ENCODE peak calls at places on chromosomes 12 and 14, in five cellular contexts. One of them, this sample, is unnamed.

GRCh38 chr14:53108292-53108937 is 44.7 kb downstream of the DDHD1 start:
- DNase-seq in MM.1S: no peak
- DNase-seq in OCI-LY7: peak
- DNase-seq in lower lobe of right lung: no peak
- DNase-seq in HL-60: no peak
- DNase-seq in this sample: peak

GRCh38 chr12:113475451-113476085 is 3.9 kb upstream of the LHX5 start:
- DNase-seq in MM.1S: no peak
- DNase-seq in OCI-LY7: no peak
- DNase-seq in lower lobe of right lung: no peak
- DNase-seq in HL-60: no peak
- DNase-seq in this sample: no peak

GRCh38 chr14:89422181-89422951 is 5.3 kb upstream of the FOXN3 start:
- DNase-seq in MM.1S: no peak
- DNase-seq in OCI-LY7: no peak
- DNase-seq in lower lobe of right lung: no peak
- DNase-seq in HL-60: no peak
- DNase-seq in this sample: no peak

GRCh38 chr12:108616941-108617858 is 16.5 kb downstream of the SELPLG start:
- DNase-seq in MM.1S: peak
- DNase-seq in OCI-LY7: peak
- DNase-seq in lower lobe of right lung: peak
- DNase-seq in HL-60: peak
- DNase-seq in this sample: peak

GRCh38 chr14:69996197-69996596 is 117.0 kb downstream of the SMOC1 start:
- DNase-seq in MM.1S: no peak
- DNase-seq in OCI-LY7: no peak
- DNase-seq in lower lobe of right lung: no peak
- DNase-seq in HL-60: no peak
- DNase-seq in this sample: no peak

GRCh38 chr14:20628063-20628854 is 13.2 kb downstream of the OR6S1 start:
- DNase-seq in MM.1S: no peak
- DNase-seq in OCI-LY7: no peak
- DNase-seq in lower lobe of right lung: no peak
- DNase-seq in HL-60: no peak
- DNase-seq in this sample: no peak

GRCh38 chr12:113005759-113006158 is 27.4 kb downstream of the OAS2 start:
- DNase-seq in MM.1S: no peak
- DNase-seq in OCI-LY7: peak
- DNase-seq in lower lobe of right lung: no peak
- DNase-seq in HL-60: no peak
- DNase-seq in this sample: no peak

GRCh38 chr14:57189070-57189469 is 79.6 kb downstream of the EXOC5 start:
- DNase-seq in MM.1S: no peak
- DNase-seq in OCI-LY7: no peak
- DNase-seq in lower lobe of right lung: no peak
- DNase-seq in HL-60: no peak
- DNase-seq in this sample: peak

GRCh38 chr12:122969657-122970056 is 3.4 kb upstream of the ABCB9 start:
- DNase-seq in MM.1S: no peak
- DNase-seq in OCI-LY7: no peak
- DNase-seq in lower lobe of right lung: no peak
- DNase-seq in HL-60: no peak
- DNase-seq in this sample: no peak

GRCh38 chr12:116332705-116333380 is 55.4 kb upstream of the MED13L start:
- DNase-seq in MM.1S: no peak
- DNase-seq in OCI-LY7: no peak
- DNase-seq in lower lobe of right lung: no peak
- DNase-seq in HL-60: no peak
- DNase-seq in this sample: no peak
- H3K4me3 ChIP-seq in MM.1S: no peak
- H3K4me3 ChIP-seq in OCI-LY7: no peak
- H3K4me3 ChIP-seq in lower lobe of right lung: no peak
- H3K4me3 ChIP-seq in HL-60: no peak
- H3K4me3 ChIP-seq in this sample: no peak

GRCh38 chr12:106769078-106769477 is 5.4 kb upstream of the RIC8B start:
- DNase-seq in MM.1S: no peak
- DNase-seq in OCI-LY7: no peak
- DNase-seq in lower lobe of right lung: no peak
- DNase-seq in HL-60: no peak
- DNase-seq in this sample: no peak
- H3K4me3 ChIP-seq in MM.1S: no peak
- H3K4me3 ChIP-seq in OCI-LY7: no peak
- H3K4me3 ChIP-seq in lower lobe of right lung: no peak
- H3K4me3 ChIP-seq in HL-60: no peak
- H3K4me3 ChIP-seq in this sample: no peak

DNA sequence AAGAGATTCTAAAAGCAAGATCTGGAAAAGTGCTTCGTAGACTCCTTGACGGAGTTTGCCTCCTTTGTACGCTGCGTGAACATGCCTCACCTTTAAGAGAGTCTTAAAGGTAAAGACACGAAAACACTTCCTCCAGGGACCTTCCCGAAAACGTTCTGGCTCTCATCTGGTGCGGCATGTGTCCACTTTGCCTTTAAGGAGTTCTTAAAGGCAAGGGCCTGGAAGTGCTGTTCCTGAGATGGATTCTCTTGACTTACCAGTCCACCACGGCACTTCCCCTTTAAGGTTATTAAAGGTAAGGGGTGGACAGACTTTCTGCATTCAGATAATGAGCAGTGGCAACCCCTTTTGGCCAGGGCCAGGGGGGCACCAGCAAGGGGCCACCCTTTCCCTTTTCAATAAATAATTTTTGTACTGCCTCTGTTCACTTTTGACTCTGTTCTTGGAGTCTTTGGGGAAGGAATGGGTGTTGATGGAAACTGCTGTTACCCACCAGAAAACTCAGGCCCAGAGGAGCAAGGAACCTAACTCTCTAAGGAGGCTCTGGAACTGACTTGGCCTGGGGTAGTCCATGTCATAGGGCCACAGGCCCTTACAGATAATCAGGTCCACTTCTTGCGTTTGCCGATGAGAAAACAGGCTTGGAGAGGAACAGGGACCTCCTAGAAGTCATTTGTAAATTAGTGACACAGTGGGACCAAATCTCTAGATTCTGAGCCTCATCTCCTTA is 4.4 kb downstream of the REM2 start:
- DNase-seq in MM.1S: peak
- DNase-seq in OCI-LY7: peak
- DNase-seq in lower lobe of right lung: no peak
- DNase-seq in HL-60: no peak
- DNase-seq in this sample: no peak
- H3K4me3 ChIP-seq in MM.1S: peak
- H3K4me3 ChIP-seq in OCI-LY7: peak
- H3K4me3 ChIP-seq in lower lobe of right lung: peak
- H3K4me3 ChIP-seq in HL-60: no peak
- H3K4me3 ChIP-seq in this sample: no peak

DNA sequence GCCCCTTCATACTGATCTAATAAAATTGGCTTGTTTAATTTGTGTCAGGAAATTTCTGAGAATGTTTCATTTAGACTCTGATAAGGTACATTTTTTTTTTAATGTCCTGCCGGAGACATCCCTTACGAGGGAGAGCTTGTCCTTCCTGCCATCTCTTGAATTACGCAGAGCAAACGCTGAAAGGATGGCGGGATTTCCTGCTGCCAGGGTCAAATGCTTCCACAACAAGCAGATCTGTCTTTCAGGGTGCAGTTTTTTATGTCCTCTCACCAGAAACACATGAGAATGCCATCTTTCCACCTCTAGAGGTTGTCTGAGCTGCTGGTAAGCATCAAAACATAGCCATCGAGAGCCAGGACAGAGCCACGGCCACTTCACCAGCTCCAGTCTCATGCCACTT is 126.8 kb upstream of the ARHGAP5 start:
- DNase-seq in MM.1S: no peak
- DNase-seq in OCI-LY7: no peak
- DNase-seq in lower lobe of right lung: no peak
- DNase-seq in HL-60: no peak
- DNase-seq in this sample: no peak
- H3K4me3 ChIP-seq in MM.1S: no peak
- H3K4me3 ChIP-seq in OCI-LY7: no peak
- H3K4me3 ChIP-seq in lower lobe of right lung: no peak
- H3K4me3 ChIP-seq in HL-60: no peak
- H3K4me3 ChIP-seq in this sample: no peak

GRCh38 chr12:55933158-55933798 is 2.3 kb downstream of the DGKA start:
- DNase-seq in MM.1S: no peak
- DNase-seq in OCI-LY7: no peak
- DNase-seq in lower lobe of right lung: no peak
- DNase-seq in HL-60: peak
- DNase-seq in this sample: no peak
- H3K4me3 ChIP-seq in MM.1S: no peak
- H3K4me3 ChIP-seq in OCI-LY7: peak
- H3K4me3 ChIP-seq in lower lobe of right lung: peak
- H3K4me3 ChIP-seq in HL-60: no peak
- H3K4me3 ChIP-seq in this sample: no peak

GRCh38 chr14:23005861-23006534 is 3.9 kb downstream of the C14orf93 start:
- DNase-seq in MM.1S: no peak
- DNase-seq in OCI-LY7: no peak
- DNase-seq in lower lobe of right lung: no peak
- DNase-seq in HL-60: no peak
- DNase-seq in this sample: no peak
- H3K4me3 ChIP-seq in MM.1S: peak
- H3K4me3 ChIP-seq in OCI-LY7: peak
- H3K4me3 ChIP-seq in lower lobe of right lung: peak
- H3K4me3 ChIP-seq in HL-60: peak
- H3K4me3 ChIP-seq in this sample: peak

DNA sequence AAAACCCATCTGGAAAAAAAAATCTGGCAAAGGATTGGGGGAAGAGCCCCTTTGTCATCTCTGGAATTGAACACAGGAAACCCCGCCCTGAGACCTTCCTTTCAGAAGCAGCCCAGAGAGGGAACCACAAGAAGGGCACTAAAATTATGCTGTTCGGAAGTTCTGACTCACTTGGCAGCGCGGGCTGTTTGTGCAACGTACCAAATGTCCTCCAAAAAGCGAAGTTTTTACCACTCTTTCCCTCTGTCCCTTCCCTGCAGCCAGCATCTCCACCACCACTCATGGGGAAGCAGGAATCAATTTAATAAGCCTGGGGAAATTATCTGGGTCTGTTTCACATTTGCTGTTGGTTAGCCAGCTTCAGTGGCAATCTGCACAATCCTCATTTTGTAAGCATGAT is 3.2 kb upstream of the SYNE3 start:
- DNase-seq in MM.1S: no peak
- DNase-seq in OCI-LY7: peak
- DNase-seq in lower lobe of right lung: peak
- DNase-seq in HL-60: peak
- DNase-seq in this sample: peak
- H3K4me3 ChIP-seq in MM.1S: no peak
- H3K4me3 ChIP-seq in OCI-LY7: peak
- H3K4me3 ChIP-seq in lower lobe of right lung: peak
- H3K4me3 ChIP-seq in HL-60: no peak
- H3K4me3 ChIP-seq in this sample: peak

GRCh38 chr12:8609061-8609570 is 3.5 kb downstream of the AICDA start:
- DNase-seq in MM.1S: no peak
- DNase-seq in OCI-LY7: peak
- DNase-seq in lower lobe of right lung: no peak
- DNase-seq in HL-60: peak
- DNase-seq in this sample: no peak
- H3K4me3 ChIP-seq in MM.1S: no peak
- H3K4me3 ChIP-seq in OCI-LY7: peak
- H3K4me3 ChIP-seq in lower lobe of right lung: no peak
- H3K4me3 ChIP-seq in HL-60: no peak
- H3K4me3 ChIP-seq in this sample: no peak

DNA sequence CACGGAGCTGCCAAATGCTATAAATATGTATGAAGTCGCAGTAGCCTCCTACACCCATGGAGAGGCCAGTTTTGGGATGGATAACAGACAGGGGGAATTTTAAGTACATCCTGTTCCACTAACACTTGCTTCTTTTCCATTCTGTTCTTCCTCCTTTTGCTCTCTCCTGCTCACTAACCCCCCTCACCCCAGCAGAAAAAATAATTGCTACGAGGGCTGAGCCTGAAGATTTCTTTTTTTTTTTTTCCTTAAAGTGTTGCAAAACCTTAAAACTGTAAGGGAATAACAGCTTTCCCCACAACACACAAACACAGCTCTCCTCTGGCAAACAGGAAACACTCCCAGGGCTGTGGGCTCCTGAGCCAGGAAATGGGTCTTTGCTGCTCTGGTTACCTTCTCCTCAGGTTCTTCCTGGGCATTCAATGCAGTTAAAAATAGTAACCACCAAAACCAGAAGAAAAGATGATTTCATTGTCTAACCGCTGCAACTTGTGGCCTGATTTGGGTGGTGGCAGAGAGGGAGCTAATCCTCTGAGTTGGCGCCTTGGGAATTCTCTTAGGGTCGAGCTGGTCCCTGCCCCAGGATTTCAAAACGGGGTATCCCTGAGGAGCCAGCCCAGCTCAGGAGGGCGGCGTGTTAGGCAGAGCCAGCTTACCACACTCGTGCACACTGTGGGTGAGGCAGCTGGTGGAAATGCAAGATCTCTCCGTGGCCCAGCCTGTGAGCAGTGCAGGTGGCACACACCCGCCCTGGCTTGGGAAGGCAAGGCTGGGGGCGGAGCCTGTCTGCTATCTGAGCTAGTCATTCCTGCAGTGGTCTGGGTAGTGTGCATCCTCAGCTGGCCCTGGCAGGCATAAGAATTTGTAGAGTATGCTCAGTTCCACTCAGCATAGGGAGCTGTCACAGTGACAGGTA is 17.1 kb upstream of the EMP1 start:
- DNase-seq in MM.1S: peak
- DNase-seq in OCI-LY7: no peak
- DNase-seq in lower lobe of right lung: peak
- DNase-seq in HL-60: peak
- DNase-seq in this sample: peak
- H3K4me3 ChIP-seq in MM.1S: peak
- H3K4me3 ChIP-seq in OCI-LY7: no peak
- H3K4me3 ChIP-seq in lower lobe of right lung: peak
- H3K4me3 ChIP-seq in HL-60: peak
- H3K4me3 ChIP-seq in this sample: peak

This sample was measured in Jurkat, Clone E6-1.